ENCODE peak calls at places on chromosomes 6 and 20, in four cellular contexts. L is mesendoderm, I is pancreas, O is adrenal gland. N is an unnamed sample.
A peak's percentile ranks its signal among the peaks of the same experiment; 100 is the strongest.

GRCh38 chr20:41643504-41643938 is 25.3 kb upstream of the CHD6 start:
- DNase-seq in L (peak; percentile 91), I (no peak), O (peak; percentile 58), N (peak; percentile 52)

GRCh38 chr6:13486679-13487121 is 700 bp downstream of the GFOD1 start:
- DNase-seq in L (peak; percentile 68), I (peak; percentile 76), O (peak; percentile 49), N (peak; percentile 82)

GRCh38 chr6:132931937-132932336 is 117.6 kb downstream of the RPS12 start:
- DNase-seq in L (no peak), I (no peak), O (no peak), N (no peak)

GRCh38 chr6:16482702-16483314 is 244.4 kb downstream of the GMPR start:
- DNase-seq in L (no peak), I (no peak), O (no peak), N (no peak)

GRCh38 chr6:3813150-3813780 is 35.9 kb upstream of the FAM50B start:
- DNase-seq in L (no peak), I (no peak), O (peak; percentile 68), N (peak; percentile 81)

GRCh38 chr20:54048489-54048888 is 21.9 kb downstream of the BCAS1 start:
- DNase-seq in L (no peak), I (no peak), O (no peak), N (no peak)

GRCh38 chr20:6533828-6534388 is 233.6 kb upstream of the BMP2 start:
- DNase-seq in L (no peak), I (no peak), O (no peak), N (peak; percentile 27)

GRCh38 chr6:78954740-78955139 is 87.4 kb downstream of the IRAK1BP1 start:
- DNase-seq in L (no peak), I (no peak), O (no peak), N (no peak)

GRCh38 chr6:118581489-118581959 is 33.4 kb downstream of the PLN start:
- DNase-seq in L (peak; percentile 45), I (no peak), O (peak; percentile 67), N (no peak)

GRCh38 chr6:89999154-89999553 is 104.9 kb downstream of the GJA10 start:
- DNase-seq in L (no peak), I (no peak), O (no peak), N (peak; percentile 64)

GRCh38 chr6:106381871-106382270 is 21.4 kb downstream of the CRYBG1 start:
- DNase-seq in L (no peak), I (no peak), O (no peak), N (no peak)

GRCh38 chr6:41443616-41444525 is 102.3 kb upstream of the FOXP4 start:
- DNase-seq in L (peak; percentile 44), I (no peak), O (no peak), N (peak; percentile 52)

GRCh38 chr6:46159229-46159628 is 11.6 kb downstream of the ENPP5 start:
- DNase-seq in L (no peak), I (no peak), O (no peak), N (no peak)

GRCh38 chr6:151391021-151391470 is 313 bp downstream of the ZBTB2 start:
- DNase-seq in L (peak; percentile 85), I (peak; percentile 88), O (peak; percentile 85), N (peak; percentile 89)

GRCh38 chr20:32527447-32528055 is 57.6 kb downstream of the NOL4L start:
- DNase-seq in L (no peak), I (no peak), O (no peak), N (no peak)

GRCh38 chr20:8118735-8119134 is 13.3 kb upstream of the PLCB1 start:
- DNase-seq in L (no peak), I (no peak), O (no peak), N (no peak)

GRCh38 chr6:22622390-22622789 is 53.0 kb downstream of the HDGFL1 start:
- DNase-seq in L (no peak), I (no peak), O (no peak), N (no peak)

GRCh38 chr20:9269280-9269971 is 200.5 kb downstream of the PLCB4 start:
- DNase-seq in L (no peak), I (no peak), O (no peak), N (no peak)

GRCh38 chr6:34235605-34236422 is 859 bp upstream of the HMGA1 start:
- DNase-seq in L (peak; percentile 90), I (peak; percentile 67), O (peak; percentile 73), N (peak; percentile 72)

GRCh38 chr20:36154696-36155628 is at the start of gene EPB41L1:
- DNase-seq in L (peak; percentile 42), I (no peak), O (peak; percentile 62), N (peak; percentile 68)

GRCh38 chr6:106100755-106101154 is 14.6 kb downstream of the PRDM1 start:
- DNase-seq in L (no peak), I (no peak), O (no peak), N (no peak)

GRCh38 chr20:3805594-3806264 is 9.6 kb downstream of the CDC25B start:
- DNase-seq in L (no peak), I (no peak), O (peak; percentile 49), N (peak; percentile 56)

GRCh38 chr6:158002951-158003853 is 21.5 kb downstream of the SYNJ2 start:
- DNase-seq in L (peak; percentile 75), I (peak; percentile 49), O (no peak), N (peak; percentile 87)

GRCh38 chr6:129575378-129576118 is 134.4 kb downstream of the ARHGAP18 start:
- DNase-seq in L (peak; percentile 70), I (no peak), O (peak; percentile 16), N (no peak)

GRCh38 chr20:43680976-43681375 is 14.1 kb downstream of the MYBL2 start:
- DNase-seq in L (no peak), I (no peak), O (no peak), N (no peak)

DNA sequence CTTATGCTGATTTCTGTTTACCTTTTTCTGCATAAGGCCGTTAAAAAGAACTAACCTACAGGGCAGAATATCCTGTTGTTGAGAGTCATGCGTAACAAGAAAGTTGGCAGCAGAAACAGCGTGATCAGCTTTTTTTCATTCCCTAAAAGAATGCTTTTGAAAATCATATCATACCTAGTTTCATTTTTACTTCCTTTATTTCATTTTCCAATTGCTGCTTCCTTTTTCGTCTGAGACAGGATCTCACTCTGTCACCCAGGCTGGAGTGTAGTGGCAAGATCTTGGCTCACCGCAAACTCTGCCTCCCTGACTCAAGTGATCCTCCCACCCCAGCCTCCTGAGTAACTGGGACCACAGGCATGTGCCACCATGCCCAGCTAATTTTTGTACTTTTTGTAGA is 4.1 kb downstream of the CALHM6 start:
- DNase-seq in L (no peak), I (no peak), O (peak; percentile 20), N (no peak)
- H3K27ac ChIP-seq in L (no peak overlapping the region), I (no peak overlapping the region), O (no peak overlapping the region), N (no peak overlapping the region)

DNA sequence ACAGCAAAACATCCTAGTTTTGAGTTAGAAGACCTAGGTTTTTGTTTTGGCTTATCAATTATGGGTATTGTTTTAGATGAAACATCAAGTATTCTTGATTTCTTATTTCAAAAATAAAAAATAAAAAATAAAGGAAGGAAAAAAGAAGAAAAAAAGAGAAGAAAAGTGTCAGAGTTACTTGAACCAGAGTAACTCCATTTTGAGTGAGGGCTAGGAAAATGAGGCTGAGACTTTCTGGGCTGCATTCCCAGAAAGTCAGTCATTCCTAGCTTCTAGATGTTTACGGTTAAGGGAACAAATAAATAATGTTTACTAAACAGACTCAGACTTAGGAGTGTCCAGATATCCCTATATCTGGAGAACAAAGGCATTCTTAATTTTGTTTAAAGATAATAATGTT is 45.3 kb upstream of the HFE start:
- DNase-seq in L (no peak), I (no peak), O (no peak), N (no peak)
- H3K4me3 ChIP-seq in L (no peak overlapping the region), I (no peak overlapping the region), O (no peak overlapping the region), N (no peak overlapping the region)

DNA sequence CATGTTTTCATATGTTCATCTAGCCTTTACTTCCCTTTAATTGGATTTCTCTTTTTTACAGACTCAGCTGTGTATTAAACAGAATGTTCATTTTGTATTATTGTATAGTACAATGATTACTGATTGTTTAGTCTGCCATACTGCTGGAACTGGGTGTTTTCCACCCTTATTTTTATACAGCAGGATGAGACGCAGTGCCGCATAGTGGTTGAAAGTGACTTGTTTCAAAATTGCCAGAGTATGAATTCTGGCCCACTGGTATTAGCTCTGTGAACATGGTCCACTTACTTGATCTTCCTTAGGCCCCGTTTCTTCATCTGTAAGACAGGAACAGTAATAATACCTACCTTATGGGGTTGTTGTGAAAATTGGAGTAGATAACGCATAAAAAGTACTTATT is 22.1 kb downstream of the AFDN start:
- DNase-seq in L (no peak), I (no peak), O (no peak), N (no peak)
- H3K4me1 ChIP-seq in L (peaks cover 10% of the 10 kb centered on the region), I (peaks cover 31% of the 10 kb centered on the region), O (peaks cover 5% of the 10 kb centered on the region), N (peaks cover 4% of the 10 kb centered on the region)

DNA sequence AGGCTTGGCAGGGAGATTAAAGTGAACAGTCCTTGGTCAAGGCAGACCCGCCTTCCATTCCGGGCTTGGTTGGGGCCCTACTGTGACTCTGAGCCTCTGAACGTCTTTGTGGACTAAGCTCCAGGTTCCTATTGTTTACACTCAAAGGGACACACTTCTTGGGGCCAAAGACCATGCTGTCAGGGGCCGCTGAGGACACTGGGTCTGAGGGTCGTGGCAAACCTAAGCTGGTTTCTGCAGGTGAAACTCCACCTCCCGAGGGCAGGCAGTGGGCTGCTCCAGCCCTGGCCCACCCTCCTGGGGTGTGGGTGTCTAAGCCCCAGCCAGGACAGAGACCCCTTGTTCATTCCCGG is 43.1 kb downstream of the DSTN start:
- DNase-seq in L (no peak), I (no peak), O (no peak), N (no peak)
- H3K27ac ChIP-seq in L (no peak overlapping the region), I (peak overlapping the region; percentile 62), O (peak overlapping the region; percentile 25), N (peak overlapping the region; percentile 22)

DNA sequence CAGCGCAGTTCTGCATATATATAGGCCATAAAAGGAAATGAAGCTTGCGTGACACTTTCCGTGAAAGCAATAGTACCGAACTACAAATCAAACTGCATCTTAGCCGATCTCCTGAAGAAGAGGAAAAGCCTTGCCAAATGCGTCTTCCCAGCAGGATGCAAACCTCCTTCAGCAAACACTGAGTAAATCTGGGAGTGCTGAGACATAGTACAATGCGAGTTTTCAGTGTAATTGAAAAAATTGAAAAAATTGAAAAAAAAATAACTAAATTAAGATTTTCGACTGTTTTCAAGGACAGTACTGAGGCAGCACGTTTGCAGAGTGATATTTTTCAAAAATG is 13.4 kb downstream of the RPP21 start:
- DNase-seq in L (peak; percentile 31), I (no peak), O (no peak), N (no peak)
- H3K4me3 ChIP-seq in L (peak overlapping the region; percentile 59), I (no peak overlapping the region), O (no peak overlapping the region), N (peak overlapping the region; percentile 23)

N was measured in right cardiac atrium.